ENCODE peak calls at places on chromosomes 16 and 17, in six cellular contexts. X is lung, Y is fibroblast of lung, F is HFF-Myc, R is upper lobe of right lung, J is breast epithelium. Z is an unnamed sample.

GRCh38 chr16:69761983-69762842 is at the start of gene WWP2:
- DNase-seq in F (no peak), X (peak), R (peak), Y (peak), J (peak), Z (peak)

GRCh38 chr17:56160395-56160889 is 7.2 kb downstream of the ANKFN1 start:
- DNase-seq in R (no peak), X (no peak), Y (no peak), F (no peak), J (no peak), Z (peak)

GRCh38 chr16:15572329-15573001 is 70.5 kb downstream of the MARF1 start:
- DNase-seq in Y (peak), F (peak), X (no peak), J (no peak), R (no peak), Z (no peak)

GRCh38 chr17:43673516-43674323 is 12.0 kb upstream of the MEOX1 start:
- DNase-seq in X (peak), J (peak), R (peak), Y (peak), F (no peak), Z (no peak)

GRCh38 chr16:13254998-13255614 is 353.7 kb downstream of the SHISA9 start:
- DNase-seq in R (no peak), X (no peak), F (no peak), J (no peak), Y (no peak), Z (no peak)

GRCh38 chr17:75749545-75750389 is 15.2 kb downstream of the GALK1 start:
- DNase-seq in Y (peak), J (peak), X (peak), F (no peak), R (peak), Z (no peak)

GRCh38 chr16:4347765-4348509 is 3.2 kb downstream of the PAM16 start:
- DNase-seq in J (no peak), R (peak), Y (no peak), X (peak), F (no peak), Z (no peak)

GRCh38 chr17:81043725-81044427 is 8.9 kb downstream of the BAIAP2 start:
- DNase-seq in X (peak), R (peak), Y (no peak), J (peak), F (no peak), Z (no peak)

GRCh38 chr17:30314474-30314873 is 19.4 kb downstream of the TMIGD1 start:
- DNase-seq in J (no peak), R (no peak), X (no peak), F (no peak), Y (no peak), Z (no peak)

GRCh38 chr17:28230011-28230410 is 89.0 kb upstream of the TMEM97 start:
- DNase-seq in Y (no peak), R (peak), F (no peak), X (no peak), J (no peak), Z (no peak)

GRCh38 chr17:28228986-28229729 is 89.8 kb upstream of the TMEM97 start:
- DNase-seq in F (no peak), Y (no peak), R (no peak), J (no peak), X (no peak), Z (no peak)

GRCh38 chr17:28226563-28226962 is 92.4 kb upstream of the TMEM97 start:
- DNase-seq in X (no peak), Y (no peak), R (no peak), J (no peak), F (no peak), Z (no peak)

GRCh38 chr17:28227278-28228108 is 91.5 kb upstream of the TMEM97 start:
- DNase-seq in J (peak), R (peak), Y (peak), X (peak), F (no peak), Z (no peak)

GRCh38 chr17:28228109-28228840 is 90.7 kb upstream of the TMEM97 start:
- DNase-seq in F (no peak), Y (no peak), R (no peak), X (no peak), J (no peak), Z (no peak)
- TF ChIP-seq CTCF in F (peak), Y (no peak), R (no peak), X (no peak), J (no peak), Z (no peak)

DNA sequence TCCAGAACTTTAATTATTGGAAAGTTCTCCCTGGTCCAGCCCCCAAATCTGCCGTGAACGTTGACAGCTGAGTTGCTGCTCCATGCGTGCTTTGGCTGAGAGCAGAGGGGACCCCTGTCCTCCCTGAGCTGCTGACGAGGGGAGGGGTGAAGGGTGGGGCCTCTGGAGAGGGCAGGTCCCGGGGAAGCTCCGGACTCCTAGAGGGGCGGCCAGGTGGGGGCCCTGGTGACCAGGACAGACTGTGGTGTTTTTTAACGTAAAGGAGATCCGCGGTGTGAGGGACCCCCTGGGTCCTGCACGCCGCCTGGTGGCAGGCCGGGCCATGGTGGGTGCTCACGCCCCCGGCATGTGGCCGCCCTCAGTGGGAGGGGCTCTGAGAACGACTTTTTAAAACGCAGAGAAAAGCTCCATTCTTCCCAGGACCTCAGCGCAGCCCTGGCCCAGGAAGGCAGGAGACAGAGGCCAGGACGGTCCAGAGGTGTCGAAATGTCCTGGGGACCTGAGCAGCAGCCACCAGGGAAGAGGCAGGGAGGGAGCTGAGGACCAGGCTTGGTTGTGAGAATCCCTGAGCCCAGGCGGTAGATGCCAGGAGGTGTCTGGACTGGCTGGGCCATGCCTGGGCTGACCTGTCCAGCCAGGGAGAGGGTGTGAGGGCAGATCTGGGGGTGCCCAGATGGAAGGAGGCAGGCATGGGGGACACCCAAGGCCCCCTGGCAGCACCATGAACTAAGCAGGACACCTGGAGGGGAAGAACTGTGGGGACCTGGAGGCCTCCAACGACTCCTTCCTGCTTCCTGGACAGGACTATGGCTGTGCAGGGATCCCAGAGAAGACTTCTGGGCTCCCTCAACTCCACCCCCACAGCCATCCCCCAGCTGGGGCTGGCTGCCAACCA is at the start of gene MC1R:
- DNase-seq in J (no peak), F (no peak), X (no peak), R (no peak), Y (peak), Z (no peak)
- H3K4me3 ChIP-seq in J (peak), F (peak), X (no peak), R (peak), Y (peak), Z (no peak)

GRCh38 chr16:72937360-72937759 is 110.6 kb downstream of the ZFHX3 start:
- DNase-seq in F (no peak), J (no peak), Y (no peak), R (no peak), X (no peak), Z (no peak)
- TF ChIP-seq CTCF in F (no peak), J (no peak), Y (no peak), R (no peak), X (no peak), Z (no peak)

DNA sequence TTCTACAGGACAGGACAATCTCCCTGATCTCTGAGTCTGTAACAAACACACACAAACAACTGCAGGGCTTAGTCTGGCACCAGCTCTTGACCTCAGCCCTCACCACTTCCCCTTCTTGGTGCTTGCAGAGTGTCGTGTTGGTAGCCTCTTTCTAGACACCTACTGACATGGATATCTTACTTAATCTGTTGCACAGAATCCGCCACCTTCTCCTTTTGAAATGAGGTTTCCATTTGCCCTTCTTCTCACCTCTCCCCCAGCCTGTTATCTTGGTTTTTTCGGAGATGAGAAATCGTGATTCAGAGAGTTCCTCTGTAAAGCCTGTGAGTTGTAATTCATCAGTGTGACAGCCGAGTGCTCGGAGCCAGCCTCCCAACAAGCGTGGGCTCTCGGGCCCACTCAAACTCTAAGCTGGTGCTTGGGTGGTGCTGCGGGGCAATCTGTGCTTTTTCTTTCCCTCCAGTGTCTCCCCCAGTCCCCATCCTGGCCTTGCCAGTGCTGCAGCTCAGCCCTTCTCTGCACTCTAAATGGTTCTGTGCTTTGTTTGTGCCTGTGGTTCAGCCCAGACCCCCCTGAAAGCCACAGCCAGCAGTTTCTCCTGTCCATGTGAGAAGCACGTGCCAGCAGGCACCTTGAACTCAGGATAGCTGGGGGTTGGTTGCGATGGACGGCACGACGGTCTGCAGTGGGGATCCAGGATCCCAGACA is 28.1 kb downstream of the KIAA0513 start:
- DNase-seq in Y (peak), R (peak), J (peak), X (peak), F (no peak), Z (no peak)
- H3K4me3 ChIP-seq in Y (peak), R (peak), J (peak), X (no peak), F (no peak), Z (no peak)

Z was measured in LNCaP clone FGC.